ENCODE peak calls at places on chromosome 2, in six cellular contexts. M, J, N, E, V and Y are unnamed samples.

GRCh38 chr2:147999126-147999525 is 21.4 kb downstream of the ORC4 start:
- ATAC-seq in E (no peak), J (no peak), V (no peak), M (no peak), N (no peak), Y (no peak)

GRCh38 chr2:150230004-150230403 is 257.5 kb downstream of the RND3 start:
- ATAC-seq in E (no peak), N (no peak), M (no peak), V (no peak), J (no peak), Y (no peak)

GRCh38 chr2:11558206-11558886 is 24.5 kb downstream of the GREB1 start:
- ATAC-seq in E (no peak), J (no peak), M (no peak), N (peak; percentile 92), V (no peak), Y (peak; percentile 55)

GRCh38 chr2:119596638-119597037 is 52.4 kb downstream of the CFAP221 start:
- ATAC-seq in M (no peak), V (no peak), J (no peak), E (no peak), N (peak; percentile 82), Y (no peak)

GRCh38 chr2:216183459-216183858 is 74.3 kb downstream of the XRCC5 start:
- ATAC-seq in M (no peak), J (peak; percentile 64), E (no peak), V (no peak), N (peak; percentile 57), Y (no peak)

GRCh38 chr2:55511508-55512124 is 7.9 kb upstream of the CFAP36 start:
- ATAC-seq in V (no peak), J (no peak), M (no peak), N (no peak), E (no peak), Y (peak; percentile 89)

GRCh38 chr2:105287692-105288091 is 41.8 kb downstream of the TGFBRAP1 start:
- ATAC-seq in N (no peak), M (no peak), V (no peak), J (no peak), E (no peak), Y (peak; percentile 40)

GRCh38 chr2:100936070-100936741 is 65.9 kb upstream of the RPL31 start:
- ATAC-seq in J (no peak), N (peak; percentile 49), E (no peak), V (no peak), M (no peak), Y (no peak)

GRCh38 chr2:88826399-88826798 is 134.9 kb downstream of the RPIA start:
- ATAC-seq in N (no peak), M (no peak), J (peak; percentile 45), V (no peak), E (no peak), Y (no peak)

GRCh38 chr2:212145111-212145510 is 393.5 kb downstream of the ERBB4 start:
- ATAC-seq in N (no peak), V (no peak), J (no peak), E (no peak), M (no peak), Y (peak; percentile 67)

GRCh38 chr2:12399244-12399643 is 317.5 kb upstream of the TRIB2 start:
- ATAC-seq in E (no peak), N (no peak), J (no peak), V (no peak), M (no peak), Y (no peak)

GRCh38 chr2:10389596-10389995 is 58.5 kb downstream of the ODC1 start:
- ATAC-seq in V (no peak), E (peak; percentile 17), J (no peak), M (no peak), N (peak; percentile 33), Y (no peak)